ENCODE peak calls at places on chromosomes 11 and 22, in five cellular contexts. Z is A549, E is heart right ventricle, R is thoracic aorta, I is cardiac muscle cell. O is an unnamed sample. For H3K9me3 and H3K4me1, the result is how much of the 10 kb centered on the place peaks cover.

GRCh38 chr11:118610773-118611432 is 3.5 kb downstream of the PHLDB1 start:
- DNase-seq in Z (peak), E (peak), R (no peak), I (peak), O (peak)

GRCh38 chr11:132312161-132312560 is 941.7 kb downstream of the NTM start:
- DNase-seq in Z (no peak), E (no peak), R (no peak), I (peak), O (no peak)

GRCh38 chr22:20577549-20577975 is 70.2 kb downstream of the MED15 start:
- DNase-seq in Z (no peak), E (no peak), R (no peak), I (no peak), O (no peak)

GRCh38 chr11:63985812-63986155 is 454 bp upstream of the OTUB1 start:
- DNase-seq in Z (no peak), E (peak), R (no peak), I (no peak), O (no peak)

GRCh38 chr11:75790986-75791385 is 22.4 kb downstream of the DGAT2 start:
- DNase-seq in Z (no peak), E (no peak), R (no peak), I (no peak), O (no peak)

GRCh38 chr22:32801001-32801435 is 487 bp upstream of the TIMP3 start:
- DNase-seq in Z (no peak), E (no peak), R (no peak), I (no peak), O (no peak)

GRCh38 chr11:114563077-114563476 is 3.4 kb upstream of the NXPE1 start:
- DNase-seq in Z (no peak), E (no peak), R (no peak), I (peak), O (no peak)

GRCh38 chr11:7986768-7987559 is at the start of gene EIF3F:
- DNase-seq in Z (peak), E (peak), R (peak), I (peak), O (peak)

GRCh38 chr11:899724-900123 is 10.9 kb downstream of the CHID1 start:
- DNase-seq in Z (no peak), E (no peak), R (no peak), I (no peak), O (no peak)

GRCh38 chr11:103055174-103055890 is 36.6 kb downstream of the DCUN1D5 start:
- DNase-seq in Z (no peak), E (no peak), R (no peak), I (peak), O (no peak)

GRCh38 chr22:23256986-23257888 is 76.9 kb downstream of the BCR start:
- DNase-seq in Z (no peak), E (peak), R (peak), I (no peak), O (peak)

GRCh38 chr11:79400717-79401330 is 40.0 kb downstream of the TENM4 start:
- DNase-seq in Z (peak), E (peak), R (no peak), I (peak), O (no peak)

GRCh38 chr11:60130496-60130895 is 42.0 kb downstream of the MS4A2 start:
- DNase-seq in Z (peak), E (no peak), R (no peak), I (peak), O (no peak)

GRCh38 chr11:65446446-65447277 is 24.1 kb downstream of the NEAT1 start:
- DNase-seq in Z (no peak), E (no peak), R (no peak), I (peak), O (no peak)

GRCh38 chr22:45125198-45125597 is 38.5 kb upstream of the NUP50 start:
- DNase-seq in Z (no peak), E (no peak), R (no peak), I (peak), O (no peak)

GRCh38 chr11:14218728-14219127 is 140.3 kb downstream of the RRAS2 start:
- DNase-seq in Z (no peak), E (no peak), R (no peak), I (no peak), O (no peak)

GRCh38 chr11:11577246-11577855 is 44.5 kb downstream of the GALNT18 start:
- DNase-seq in Z (no peak), E (no peak), R (no peak), I (peak), O (no peak)

GRCh38 chr11:37504066-37504611 is 906.1 kb upstream of the RAG2 start:
- DNase-seq in Z (no peak), E (no peak), R (no peak), I (peak), O (no peak)

GRCh38 chr22:37781434-37782059 is 26.2 kb upstream of the GCAT start:
- DNase-seq in Z (no peak), E (no peak), R (no peak), I (no peak), O (no peak)

GRCh38 chr22:37442537-37442936 is 15.3 kb upstream of the ELFN2 start:
- DNase-seq in Z (no peak), E (no peak), R (no peak), I (peak), O (no peak)

GRCh38 chr22:41334215-41334614 is 32.9 kb downstream of the ZC3H7B start:
- DNase-seq in Z (no peak), E (no peak), R (no peak), I (no peak), O (no peak)

GRCh38 chr22:18994780-18995711 is 59.0 kb upstream of the PRODH start:
- DNase-seq in Z (no peak), E (no peak), R (no peak), I (no peak), O (no peak)

GRCh38 chr22:23527971-23528740 is 51.9 kb downstream of the IGLL1 start:
- DNase-seq in Z (no peak), E (no peak), R (no peak), I (no peak), O (no peak)

GRCh38 chr11:74390697-74391096 is 7.5 kb downstream of the PGM2L1 start:
- DNase-seq in Z (no peak), E (no peak), R (no peak), I (no peak), O (no peak)

GRCh38 chr11:32821917-32822560 is 7.7 kb upstream of the PRRG4 start:
- DNase-seq in Z (no peak), E (no peak), R (no peak), I (no peak), O (no peak)

GRCh38 chr11:61783717-61784505 is 8.5 kb downstream of the TMEM258 start:
- DNase-seq in Z (no peak), E (no peak), R (no peak), I (peak), O (no peak)

GRCh38 chr11:61733120-61733978 is 19.1 kb upstream of the MYRF start:
- DNase-seq in Z (peak), E (peak), R (peak), I (peak), O (peak)

GRCh38 chr11:110317516-110317932 is 21.1 kb upstream of the RDX start:
- DNase-seq in Z (no peak), E (no peak), R (no peak), I (peak), O (no peak)

GRCh38 chr11:72306186-72306585 is 62.2 kb upstream of the PHOX2A start:
- DNase-seq in Z (no peak), E (no peak), R (no peak), I (peak), O (no peak)

GRCh38 chr22:25745341-25746011 is 3.5 kb downstream of the MYO18B start:
- DNase-seq in Z (no peak), E (no peak), R (no peak), I (peak), O (no peak)

DNA sequence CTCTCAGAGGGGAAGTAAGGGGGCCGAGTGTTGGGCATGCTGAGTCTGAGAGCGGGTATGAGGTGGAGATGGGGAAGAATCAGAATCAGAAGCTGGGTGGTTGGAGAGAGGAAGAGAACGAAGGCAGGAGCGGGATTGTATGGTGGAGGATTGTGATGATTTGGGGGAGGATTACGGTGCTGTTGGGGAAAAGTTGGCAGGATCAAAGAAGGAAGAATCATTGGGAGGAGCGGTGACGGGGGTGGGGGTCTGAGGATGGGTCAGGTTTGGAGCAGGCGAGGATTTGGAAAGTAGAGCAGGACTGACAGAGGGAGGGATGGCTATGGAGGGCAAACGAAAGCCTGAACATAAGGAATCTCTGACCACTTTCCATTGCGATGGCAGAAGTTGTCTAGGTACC is 22.1 kb downstream of the ZNF195 start:
- DNase-seq in Z (no peak), E (no peak), R (no peak), I (no peak), O (no peak)
- H3K9me3 ChIP-seq in Z (half or more), E (under half), R (half or more), I (under half), O (under half)

GRCh38 chr11:13183826-13184196 is 93.8 kb upstream of the BMAL1 start:
- DNase-seq in Z (no peak), E (no peak), R (no peak), I (no peak), O (no peak)
- TF ChIP-seq CTCF in Z (no peak), E (no peak), R (no peak), I (no peak), O (no peak)

GRCh38 chr22:27380826-27381225 is 420.7 kb downstream of the MN1 start:
- DNase-seq in Z (no peak), E (no peak), R (no peak), I (no peak), O (no peak)
- H3K4me1 ChIP-seq in Z (under half), E (under half), R (under half), I (under half), O (under half)

DNA sequence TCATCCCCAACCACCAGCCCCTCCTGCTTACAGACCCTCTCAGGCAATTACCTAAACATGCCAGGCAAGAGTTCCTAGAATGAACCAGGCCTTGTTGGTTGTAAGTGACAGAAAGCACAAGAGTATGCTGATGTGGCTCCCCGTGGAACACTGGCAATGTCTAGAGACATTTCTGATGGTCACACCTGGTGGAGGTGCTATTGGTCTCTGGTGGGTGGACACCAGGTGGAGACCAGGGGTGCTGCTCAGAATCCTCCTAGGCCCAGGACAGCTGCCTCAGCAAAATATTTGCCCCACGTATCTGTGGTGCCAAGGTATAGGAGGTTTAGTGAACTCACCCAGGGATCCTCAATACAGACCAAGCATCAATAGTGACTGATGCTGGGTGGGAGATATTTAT is 832.7 kb downstream of the TBC1D22A start:
- DNase-seq in Z (no peak), E (no peak), R (no peak), I (no peak), O (no peak)
- H3K9me3 ChIP-seq in Z (under half), E (under half), R (under half), I (under half), O (under half)

DNA sequence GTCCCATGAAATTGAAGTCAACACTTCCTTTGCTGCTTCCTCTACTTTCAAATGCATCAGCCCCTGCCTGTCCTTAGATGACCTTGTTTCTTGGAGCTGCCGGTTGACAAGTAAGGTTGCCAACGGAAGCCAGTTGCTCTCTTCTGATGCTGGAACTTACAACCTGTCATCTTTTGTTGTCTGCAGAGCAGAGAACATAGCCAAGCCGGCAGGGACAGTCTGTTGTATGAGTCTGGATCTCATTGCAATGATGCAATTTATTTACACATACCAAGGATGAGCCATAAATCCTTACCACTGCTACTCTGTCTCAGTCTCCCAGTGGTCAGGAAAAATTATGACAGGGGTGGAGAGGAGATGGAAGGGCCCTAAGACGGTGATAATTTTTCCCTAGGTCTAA is 151.4 kb downstream of the BLID start:
- DNase-seq in Z (no peak), E (no peak), R (no peak), I (peak), O (peak)
- TF ChIP-seq CTCF in Z (no peak), E (no peak), R (no peak), I (no peak), O (no peak)

GRCh38 chr11:16981651-16982194 is 32.5 kb downstream of the PLEKHA7 start:
- DNase-seq in Z (no peak), E (no peak), R (no peak), I (peak), O (no peak)

GRCh38 chr11:16982809-16983208 is 31.4 kb downstream of the PLEKHA7 start:
- DNase-seq in Z (no peak), E (no peak), R (no peak), I (no peak), O (no peak)

GRCh38 chr11:16984229-16984628 is 30.0 kb downstream of the PLEKHA7 start:
- DNase-seq in Z (no peak), E (no peak), R (no peak), I (no peak), O (no peak)

GRCh38 chr11:16979708-16980622 is 34.2 kb downstream of the PLEKHA7 start:
- DNase-seq in Z (no peak), E (no peak), R (no peak), I (no peak), O (no peak)

GRCh38 chr11:16982256-16982671 is 31.9 kb downstream of the PLEKHA7 start:
- DNase-seq in Z (no peak), E (no peak), R (no peak), I (no peak), O (no peak)
- H3K4me1 ChIP-seq in Z (under half), E (under half), R (under half), I (under half), O (under half)

DNA sequence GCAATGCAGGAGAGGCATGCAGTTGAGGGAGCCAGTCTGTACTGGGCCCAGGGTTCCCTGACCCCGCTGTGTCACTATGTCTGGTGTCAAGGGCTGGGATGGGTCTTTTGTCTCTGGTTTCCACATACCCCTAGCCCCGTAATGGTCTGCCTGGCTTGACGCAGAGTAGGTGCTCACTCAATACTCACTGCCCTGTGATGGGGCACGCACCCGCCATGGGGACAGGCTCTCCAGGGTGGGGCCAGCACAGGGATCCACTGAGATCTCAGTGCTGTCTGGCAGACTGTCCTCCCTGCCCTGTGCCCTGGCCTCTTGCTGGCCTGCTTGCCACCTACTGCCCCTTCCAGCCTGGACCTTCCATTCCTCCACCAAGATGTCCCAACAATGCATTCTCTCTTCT is 101.7 kb upstream of the CD82 start:
- DNase-seq in Z (no peak), E (no peak), R (no peak), I (no peak), O (no peak)
- H3K9me3 ChIP-seq in Z (under half), E (under half), R (under half), I (under half), O (under half)

O was measured in gastrocnemius medialis.